ENCODE peak calls at places on chromosome 1, in nine cellular contexts. W is Right ventricle myocardium superior; X is Calu3; S is activated CD4-positive, CD25-positive, alpha-beta regulatory T cell treated with anti-CD3 and anti-CD28 coated beads, Interleukin-2, amount 50 U/mL, for 72 hours; Z is HEK293T; Q is astrocyte of the spinal cord; I is NCI-H226; H is stimulated activated CD4-positive, alpha-beta T cell treated with anti-CD3 and anti-CD28 coated beads, Interleukin-1b, Interleukin-23, amount 100 ng/mL, for 24 hours; C is activated naive CD4-positive, alpha-beta T cell. L is an unnamed sample.

GRCh38 chr1:87084247-87084836 is 169.9 kb downstream of the HS2ST1 start:
- DNase-seq in X (no peak), S (no peak), Q (peak), I (no peak), H (no peak), W (no peak), Z (no peak), C (no peak), L (no peak)

GRCh38 chr1:46801323-46802055 is 2.6 kb downstream of the CYP4B1 start:
- DNase-seq in S (no peak), Q (no peak), I (no peak), W (no peak), Z (no peak), X (no peak), C (no peak), H (no peak), L (no peak)

GRCh38 chr1:215406927-215407326 is 160.2 kb upstream of the KCTD3 start:
- DNase-seq in S (no peak), Z (no peak), X (no peak), I (no peak), H (no peak), W (no peak), C (no peak), Q (no peak), L (no peak)

GRCh38 chr1:230894032-230894431 is 25.7 kb upstream of the C1orf198 start:
- DNase-seq in I (no peak), W (no peak), Z (no peak), H (no peak), X (no peak), Q (no peak), S (no peak), C (no peak), L (no peak)

GRCh38 chr1:201042663-201043461 is 19.3 kb upstream of the KIF21B start:
- DNase-seq in H (peak), Z (peak), C (no peak), I (peak), S (peak), W (peak), X (peak), Q (peak), L (peak)

GRCh38 chr1:16218014-16218673 is 5.7 kb upstream of the ARHGEF19 start:
- DNase-seq in S (no peak), Q (no peak), C (no peak), Z (no peak), H (no peak), W (no peak), I (no peak), X (no peak), L (no peak)

GRCh38 chr1:100785399-100786082 is 66.0 kb downstream of the VCAM1 start:
- DNase-seq in Q (peak), I (peak), Z (no peak), H (no peak), W (no peak), C (no peak), S (no peak), X (peak), L (no peak)

GRCh38 chr1:228050571-228051181 is 31.8 kb upstream of the ARF1 start:
- DNase-seq in C (no peak), Z (no peak), Q (no peak), X (no peak), I (no peak), H (no peak), W (no peak), S (no peak), L (peak)

L was measured in kidney.